ENCODE peak calls at places on chromosomes 16 and 17, in five cellular contexts. I, K, G, Y and F are unnamed samples.

GRCh38 chr16:4544483-4544882 is 5.9 kb upstream of the CDIP1 start:
- DNase-seq in Y (no peak), G (no peak), K (no peak), I (no peak), F (no peak)

GRCh38 chr17:43591750-43592562 is 45.8 kb upstream of the ETV4 start:
- DNase-seq in I (no peak), K (no peak), G (peak; percentile 79), Y (no peak), F (no peak)

GRCh38 chr16:73329363-73330306 is 281.7 kb upstream of the ZFHX3 start:
- DNase-seq in G (no peak), Y (no peak), K (no peak), I (no peak), F (no peak)

GRCh38 chr17:50353600-50354195 is 7.8 kb downstream of the XYLT2 start:
- DNase-seq in K (no peak), I (no peak), Y (no peak), G (no peak), F (no peak)

GRCh38 chr16:50992366-50993032 is 158.6 kb downstream of the SALL1 start:
- DNase-seq in Y (no peak), G (no peak), K (no peak), I (no peak), F (no peak)

GRCh38 chr16:29820271-29820701 is at the start of gene MVP:
- DNase-seq in I (no peak), K (no peak), Y (peak; percentile 27), G (no peak), F (peak; percentile 19)

GRCh38 chr17:9218068-9218635 is 196.8 kb downstream of the NTN1 start:
- DNase-seq in Y (no peak), K (no peak), G (no peak), I (no peak), F (no peak)

GRCh38 chr16:86959182-86959651 is 358.0 kb downstream of the C16orf95 start:
- DNase-seq in K (no peak), G (no peak), Y (no peak), I (no peak), F (no peak)

GRCh38 chr16:89598199-89598598 is 15.2 kb upstream of the DPEP1 start:
- DNase-seq in Y (no peak), I (no peak), K (no peak), G (no peak), F (no peak)

GRCh38 chr17:62981933-62982332 is 15.9 kb downstream of the TANC2 start:
- DNase-seq in K (no peak), I (no peak), G (no peak), Y (no peak), F (no peak)

GRCh38 chr16:23836404-23837291 is 865 bp downstream of the PRKCB start:
- DNase-seq in K (peak; percentile 40), Y (peak; percentile 27), I (no peak), G (no peak), F (no peak)

GRCh38 chr16:85566502-85567100 is 46.5 kb upstream of the GSE1 start:
- DNase-seq in K (no peak), I (no peak), Y (no peak), G (no peak), F (no peak)

GRCh38 chr17:3542410-3543088 is 15.1 kb downstream of the TRPV3 start:
- DNase-seq in Y (no peak), K (no peak), I (no peak), G (no peak), F (no peak)

GRCh38 chr17:39629894-39630293 is 3.1 kb downstream of the PPP1R1B start:
- DNase-seq in Y (no peak), I (no peak), G (no peak), K (no peak), F (no peak)

GRCh38 chr16:79628501-79628975 is 28.0 kb upstream of the MAF start:
- DNase-seq in I (peak; percentile 66), G (peak; percentile 75), K (no peak), Y (no peak), F (no peak)

GRCh38 chr16:88432174-88432573 is 20.9 kb upstream of the ZFPM1 start:
- DNase-seq in G (no peak), Y (no peak), I (no peak), K (no peak), F (no peak)

GRCh38 chr16:73996624-73997339 is 299.8 kb upstream of the PSMD7 start:
- DNase-seq in I (no peak), K (no peak), Y (no peak), G (no peak), F (no peak)

GRCh38 chr16:84252214-84252613 is 12.4 kb upstream of the KCNG4 start:
- DNase-seq in Y (no peak), G (no peak), I (no peak), K (no peak), F (no peak)